ENCODE peak calls at places on chromosomes 2 and 18, in five cellular contexts. L is right cardiac atrium, C is fibroblast of pulmonary artery, Y is fibroblast of lung, M is epithelial cell of esophagus. U is an unnamed sample.
A peak's percentile ranks its signal among the peaks of the same experiment; 100 is the strongest.

GRCh38 chr2:164928101-164928673 is 27.1 kb downstream of the SLC38A11 start:
- DNase-seq in L (no peak), C (no peak), Y (no peak), M (no peak), U (no peak)

GRCh38 chr18:3667255-3668137 is 217.5 kb downstream of the TGIF1 start:
- DNase-seq in L (no peak), C (no peak), Y (no peak), M (no peak), U (no peak)

GRCh38 chr18:46917808-46918600 is 602 bp downstream of the KATNAL2 start:
- DNase-seq in L (peak; percentile 66), C (peak; percentile 25), Y (peak; percentile 33), M (peak; percentile 18), U (peak; percentile 36)

GRCh38 chr2:206845877-206846276 is 80.5 kb downstream of the FASTKD2 start:
- DNase-seq in L (no peak), C (no peak), Y (no peak), M (no peak), U (no peak)

GRCh38 chr2:27798948-27799645 is 27.6 kb downstream of the MRPL33 start:
- DNase-seq in L (peak; percentile 64), C (peak; percentile 100), Y (peak; percentile 100), M (peak; percentile 100), U (peak; percentile 100)

GRCh38 chr18:35578481-35578880 is 3.1 kb upstream of the GALNT1 start:
- DNase-seq in L (no peak), C (no peak), Y (peak; percentile 27), M (no peak), U (no peak)

GRCh38 chr2:224271854-224272620 is 129.9 kb downstream of the FAM124B start:
- DNase-seq in L (no peak), C (no peak), Y (no peak), M (peak; percentile 5), U (no peak)

GRCh38 chr2:200968735-200969134 is 5.3 kb upstream of the ORC2 start:
- DNase-seq in L (no peak), C (no peak), Y (no peak), M (no peak), U (no peak)

GRCh38 chr18:46755315-46756171 is 1.3 kb downstream of the ST8SIA5 start:
- DNase-seq in L (no peak), C (no peak), Y (no peak), M (no peak), U (no peak)

GRCh38 chr2:199443589-199444130 is 14.1 kb downstream of the SATB2 start:
- DNase-seq in L (no peak), C (no peak), Y (no peak), M (no peak), U (peak; percentile 24)

GRCh38 chr2:221572821-221573429 is 821 bp upstream of the EPHA4 start:
- DNase-seq in L (peak; percentile 75), C (peak; percentile 34), Y (peak; percentile 71), M (peak; percentile 58), U (peak; percentile 45)

GRCh38 chr2:239609162-239609561 is 208.3 kb upstream of the HDAC4 start:
- DNase-seq in L (no peak), C (no peak), Y (no peak), M (no peak), U (no peak)

GRCh38 chr2:160584972-160585494 is 91.4 kb upstream of the RBMS1 start:
- DNase-seq in L (no peak), C (no peak), Y (peak; percentile 61), M (no peak), U (peak; percentile 38)

GRCh38 chr18:49859725-49860124 is 46.4 kb upstream of the ACAA2 start:
- DNase-seq in L (no peak), C (no peak), Y (no peak), M (no peak), U (no peak)